ENCODE peak calls at places on chromosomes 7 and 10, in ten cellular contexts. N is GM12865, M is upper lobe of right lung, R is right lobe of liver, B is lower leg skin, Y is AG04450, X is fibroblast of pulmonary artery, F is cardiac muscle cell, D is endothelial cell of umbilical vein, I is fibroblast of the aortic adventitia. K is an unnamed sample.

GRCh38 chr7:114293289-114294012 is 121.2 kb upstream of the FOXP2 start:
- DNase-seq in I (peak; percentile 9), F (no peak), D (no peak), X (peak; percentile 36), B (no peak), R (no peak), N (no peak), Y (no peak), M (no peak), K (peak; percentile 4)

GRCh38 chr10:114779803-114780609 is 41.6 kb upstream of the FHIP2A start:
- DNase-seq in X (peak; percentile 84), Y (peak; percentile 59), I (peak; percentile 94), D (peak; percentile 97), B (no peak), N (no peak), M (no peak), R (no peak), F (no peak), K (peak; percentile 85)

GRCh38 chr10:23051855-23052309 is 43.5 kb upstream of the MSRB2 start:
- DNase-seq in Y (no peak), N (no peak), B (no peak), M (no peak), X (no peak), R (no peak), F (no peak), I (no peak), D (no peak), K (peak; percentile 6)

GRCh38 chr10:87842220-87842641 is 21.1 kb downstream of the KLLN start:
- DNase-seq in D (peak; percentile 45), I (no peak), F (no peak), X (peak; percentile 11), M (no peak), Y (no peak), R (no peak), N (no peak), B (no peak), K (peak; percentile 97)

GRCh38 chr7:192701-193536 is 548 bp downstream of the FAM20C start:
- DNase-seq in D (no peak), R (peak; percentile 73), Y (no peak), F (peak; percentile 36), N (no peak), X (peak; percentile 31), B (no peak), M (no peak), I (no peak), K (peak; percentile 23)

GRCh38 chr7:99473315-99473596 is 566 bp downstream of the ZNF789 start:
- DNase-seq in Y (peak; percentile 29), N (peak; percentile 68), R (no peak), F (peak; percentile 52), I (peak; percentile 71), M (no peak), B (no peak), D (peak; percentile 78), X (peak; percentile 80), K (peak; percentile 82)

GRCh38 chr7:25820432-25821040 is 331.5 kb upstream of the NFE2L3 start:
- DNase-seq in N (peak; percentile 28), X (no peak), M (no peak), I (peak; percentile 16), F (no peak), Y (no peak), B (no peak), R (no peak), D (peak; percentile 13), K (peak; percentile 23)

GRCh38 chr10:25852364-25852941 is 81.6 kb upstream of the MYO3A start:
- DNase-seq in F (no peak), D (no peak), R (no peak), B (no peak), X (no peak), Y (no peak), I (no peak), N (no peak), M (no peak), K (no peak)

GRCh38 chr10:110151467-110151866 is 55.9 kb upstream of the MXI1 start:
- DNase-seq in B (no peak), F (no peak), M (peak; percentile 71), I (no peak), R (no peak), N (no peak), X (no peak), D (no peak), Y (no peak), K (peak; percentile 83)

GRCh38 chr7:121000091-121000983 is 11.8 kb downstream of the CPED1 start:
- DNase-seq in D (peak; percentile 80), F (no peak), X (peak; percentile 77), M (no peak), R (no peak), I (peak; percentile 80), B (no peak), Y (no peak), N (no peak), K (no peak)

GRCh38 chr10:28387141-28387540 is 84.3 kb upstream of the MPP7 start:
- DNase-seq in Y (no peak), X (no peak), D (no peak), B (no peak), N (no peak), R (no peak), M (no peak), I (no peak), F (no peak), K (peak; percentile 92)

GRCh38 chr7:19519443-19519977 is 189.3 kb downstream of the POLR1F start:
- DNase-seq in Y (no peak), F (peak; percentile 13), R (no peak), X (peak; percentile 17), I (no peak), N (no peak), M (no peak), D (no peak), B (no peak), K (peak; percentile 69)
- H3K4me3 ChIP-seq in Y (no peak overlapping the region), F (no peak overlapping the region), R (no peak overlapping the region), X (no peak overlapping the region), I (no peak overlapping the region), N (no peak overlapping the region), M (no peak overlapping the region), D (no peak overlapping the region), B (no peak overlapping the region), K (no peak overlapping the region)

DNA sequence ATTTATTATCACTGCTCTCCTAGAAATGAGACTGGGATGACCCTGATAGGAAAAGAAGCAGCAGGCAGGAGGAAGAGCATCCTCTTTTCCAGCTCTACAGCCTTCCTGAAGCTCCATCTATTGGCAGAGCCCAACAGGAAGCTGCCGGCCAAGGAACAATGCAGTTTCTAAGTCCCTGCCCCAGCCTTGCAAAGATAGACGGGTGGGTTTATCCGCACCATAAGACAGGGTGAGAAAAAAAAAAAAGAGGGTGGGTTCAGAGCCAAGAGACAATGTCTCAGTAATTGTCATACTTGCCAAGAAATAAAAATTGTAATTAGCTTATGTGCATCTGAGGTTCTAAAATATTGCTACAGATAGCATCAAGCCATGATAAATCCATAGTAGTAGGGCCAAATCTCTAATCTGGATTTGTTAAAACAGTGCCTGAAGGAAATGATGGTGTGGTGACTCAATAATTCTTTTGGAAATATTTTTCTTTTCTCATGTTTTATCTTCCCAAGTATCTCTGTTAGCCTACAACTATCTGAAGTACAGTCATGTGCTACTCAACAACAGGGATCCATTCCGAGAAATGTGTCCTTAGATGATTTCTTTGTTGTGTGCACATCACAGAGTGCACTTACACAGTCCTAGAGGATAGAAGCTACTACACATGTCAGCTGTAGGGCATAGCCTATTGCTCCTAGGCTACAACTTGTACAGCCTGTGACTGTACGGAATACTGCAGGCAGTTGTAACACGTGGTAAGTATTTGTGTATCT is 242.9 kb upstream of the CXCL12 start:
- DNase-seq in I (peak; percentile 96), B (no peak), X (peak; percentile 95), D (no peak), Y (peak; percentile 36), M (no peak), N (no peak), R (no peak), F (no peak), K (peak; percentile 4)
- TF ChIP-seq CTCF in I (peak; percentile 34), B (no peak), X (peak; percentile 23), D (no peak), Y (peak; percentile 4), M (no peak), N (no peak), R (no peak), F (peak; percentile 18), K (no peak)

DNA sequence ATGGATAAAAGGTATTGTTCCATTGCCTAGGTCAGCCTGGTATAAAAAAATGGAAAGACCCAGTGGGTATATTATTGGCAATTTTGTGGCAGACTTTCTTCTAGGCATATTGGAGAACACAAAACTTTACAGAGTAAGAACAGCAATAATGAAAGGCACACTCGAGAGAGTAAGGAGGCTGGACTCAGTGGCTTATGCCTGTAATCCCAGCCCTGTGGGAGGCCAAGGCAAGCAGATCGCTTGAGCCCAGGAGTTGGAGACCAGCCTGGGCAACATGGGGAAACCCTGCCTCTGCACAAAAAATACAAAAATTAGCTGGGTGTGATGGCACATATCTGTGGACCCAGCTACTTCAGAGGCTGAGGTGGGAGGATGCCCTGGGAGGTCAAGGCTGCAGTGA is 158.2 kb downstream of the FAM107B start:
- DNase-seq in I (no peak), R (no peak), M (no peak), D (no peak), F (no peak), X (no peak), N (no peak), Y (no peak), B (peak; percentile 70), K (no peak)
- H3K4me3 ChIP-seq in I (no peak overlapping the region), R (no peak overlapping the region), M (no peak overlapping the region), D (no peak overlapping the region), F (no peak overlapping the region), X (no peak overlapping the region), N (no peak overlapping the region), Y (no peak overlapping the region), B (no peak overlapping the region), K (no peak overlapping the region)

GRCh38 chr7:83271212-83272099 is 108.8 kb upstream of the PCLO start:
- DNase-seq in D (peak; percentile 55), F (peak; percentile 37), Y (peak; percentile 1), B (no peak), I (peak; percentile 42), R (no peak), X (peak; percentile 69), M (no peak), N (peak; percentile 16), K (peak; percentile 62)
- TF ChIP-seq CTCF in D (peak; percentile 23), F (peak; percentile 58), Y (peak; percentile 44), B (no peak), I (peak; percentile 41), R (no peak), X (peak; percentile 58), M (no peak), N (peak; percentile 15), K (peak; percentile 62)

GRCh38 chr7:107998150-107998549 is 4.8 kb downstream of the LAMB1 start:
- DNase-seq in N (no peak), M (no peak), I (no peak), X (no peak), D (no peak), F (no peak), R (no peak), B (no peak), Y (no peak), K (peak; percentile 75)
- H3K4me3 ChIP-seq in N (no peak overlapping the region), M (no peak overlapping the region), I (no peak overlapping the region), X (peak overlapping the region; percentile 94), D (peak overlapping the region; percentile 23), F (no peak overlapping the region), R (no peak overlapping the region), B (no peak overlapping the region), Y (no peak overlapping the region), K (no peak overlapping the region)